ENCODE peak calls at places on chromosomes 12 and 14, in seven cellular contexts. S is HCT116, B is HepG2, F is upper lobe of left lung, H is transverse colon, N is GM12892, K is GM12878. W is an unnamed sample.

GRCh38 chr14:77120771-77121743 is 20.5 kb downstream of the ZDHHC22 start:
- DNase-seq in K (peak), H (peak), S (no peak), F (no peak), B (no peak), N (peak), W (no peak)

GRCh38 chr14:74579447-74580274 is 32.4 kb downstream of the LTBP2 start:
- DNase-seq in H (no peak), F (no peak), S (peak), N (no peak), K (no peak), B (peak), W (no peak)

GRCh38 chr14:31059152-31059924 is 33.2 kb upstream of the STRN3 start:
- DNase-seq in K (no peak), N (no peak), B (peak), S (no peak), H (peak), F (peak), W (no peak)

GRCh38 chr14:23861666-23862065 is 91.9 kb upstream of the DHRS4 start:
- DNase-seq in H (no peak), B (peak), N (no peak), K (no peak), F (peak), S (no peak), W (no peak)

GRCh38 chr12:64585085-64585484 is 25.2 kb upstream of the RASSF3 start:
- DNase-seq in H (no peak), S (no peak), F (peak), B (no peak), K (no peak), N (no peak), W (no peak)

GRCh38 chr12:111276189-111276588 is 92.7 kb downstream of the PHETA1 start:
- DNase-seq in B (no peak), H (no peak), F (no peak), S (no peak), K (no peak), N (no peak), W (no peak)

GRCh38 chr14:68305738-68306137 is 486.2 kb downstream of the RAD51B start:
- DNase-seq in N (no peak), F (no peak), B (no peak), S (no peak), H (no peak), K (peak), W (no peak)

GRCh38 chr12:83945871-83946270 is 966.7 kb downstream of the SLC6A15 start:
- DNase-seq in S (peak), K (no peak), F (no peak), B (peak), H (no peak), N (no peak), W (no peak)

GRCh38 chr14:91320266-91320665 is 75.8 kb upstream of the GPR68 start:
- DNase-seq in B (no peak), N (no peak), S (no peak), K (no peak), F (no peak), H (no peak), W (no peak)

GRCh38 chr12:64824500-64825142 is at the start of gene TBC1D30:
- DNase-seq in B (no peak), N (peak), S (no peak), F (no peak), H (no peak), K (no peak), W (peak)

GRCh38 chr12:131729254-131729955 is 18.5 kb downstream of the SFSWAP start:
- DNase-seq in F (no peak), K (no peak), S (no peak), H (no peak), N (no peak), B (no peak), W (no peak)

GRCh38 chr14:104424406-104425072 is 155.0 kb upstream of the C14orf180 start:
- DNase-seq in N (no peak), B (no peak), K (no peak), F (peak), S (no peak), H (no peak), W (no peak)

GRCh38 chr14:20751963-20752562 is 6.4 kb downstream of the EDDM3A start:
- DNase-seq in F (no peak), H (no peak), N (no peak), K (no peak), B (no peak), S (no peak), W (no peak)

GRCh38 chr12:123398177-123398916 is 14.4 kb downstream of the KMT5A start:
- DNase-seq in B (no peak), K (no peak), N (no peak), F (no peak), S (no peak), H (peak), W (no peak)
- TF ChIP-seq POLR2AphosphoS5 in B (no peak), K (no peak), N (no peak), F (no peak), S (no peak), H (peak), W (no peak)

DNA sequence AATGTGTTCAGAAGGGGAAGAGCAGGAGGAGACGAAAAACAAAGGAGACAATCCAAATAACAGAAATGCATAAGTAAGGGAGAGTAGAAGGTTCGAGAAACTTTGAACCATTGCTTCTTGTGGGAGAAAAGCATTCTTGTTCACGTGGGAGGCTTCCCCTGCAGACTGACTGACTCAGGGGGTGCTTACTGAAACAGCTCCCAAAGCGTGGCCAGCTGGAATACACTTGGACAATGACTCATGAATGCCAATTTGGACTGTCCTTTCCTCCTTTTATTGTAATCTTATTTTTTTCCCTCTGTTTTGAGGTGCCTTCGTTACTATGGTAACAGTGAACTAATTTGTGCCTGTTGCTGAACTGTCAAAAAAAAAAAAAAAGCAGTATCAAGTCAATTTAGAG is 74.0 kb downstream of the NEDD1 start:
- DNase-seq in H (no peak), N (no peak), K (no peak), B (no peak), F (no peak), S (no peak), W (no peak)
- TF ChIP-seq POLR2A in H (no peak), N (no peak), K (no peak), B (no peak), F (no peak), S (no peak), W (no peak)

GRCh38 chr12:106120578-106121105 is 18.1 kb downstream of the NUAK1 start:
- DNase-seq in H (peak), F (no peak), N (no peak), S (no peak), B (peak), K (no peak), W (no peak)
- TF ChIP-seq POLR2AphosphoS5 in H (no peak), F (no peak), N (no peak), S (no peak), B (no peak), K (no peak), W (no peak)

GRCh38 chr12:58443273-58443980 is 476.9 kb downstream of the LRIG3 start:
- DNase-seq in N (no peak), K (no peak), F (no peak), B (peak), H (peak), S (peak), W (no peak)
- TF ChIP-seq POLR2A in N (no peak), K (no peak), F (no peak), B (no peak), H (no peak), S (no peak), W (no peak)

DNA sequence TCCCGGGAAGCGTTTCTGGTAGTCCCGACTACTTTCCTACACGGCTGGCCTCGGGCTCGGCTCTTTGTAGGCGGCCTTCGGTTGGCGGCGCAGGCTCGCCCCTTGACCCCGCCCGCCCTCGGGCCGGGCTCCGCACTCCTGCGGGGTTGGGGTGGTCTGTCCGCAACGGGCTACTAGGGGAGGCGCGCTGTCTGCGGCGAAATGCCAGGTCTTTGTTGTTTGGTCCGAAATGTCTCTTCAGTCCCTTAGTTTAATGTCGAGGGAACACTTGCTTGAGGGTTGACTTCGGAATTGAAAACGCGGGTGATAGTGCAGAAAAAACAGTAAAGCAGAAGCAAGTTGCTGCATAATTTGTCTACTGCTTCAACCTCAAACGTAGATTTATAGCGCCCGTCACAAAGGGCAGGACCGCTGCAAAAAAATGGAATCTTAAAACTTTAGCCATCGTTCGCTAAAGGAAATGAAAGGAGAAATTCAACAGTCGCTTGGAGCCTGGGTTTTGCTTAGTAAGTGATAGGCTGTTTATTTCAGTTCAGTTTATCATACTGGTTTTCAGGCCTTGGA is 376 bp downstream of the JKAMP start:
- DNase-seq in K (peak), B (no peak), S (no peak), F (no peak), H (no peak), N (no peak), W (peak)
- TF ChIP-seq POLR2AphosphoS5 in K (no peak), B (no peak), S (no peak), F (no peak), H (no peak), N (no peak), W (no peak)

DNA sequence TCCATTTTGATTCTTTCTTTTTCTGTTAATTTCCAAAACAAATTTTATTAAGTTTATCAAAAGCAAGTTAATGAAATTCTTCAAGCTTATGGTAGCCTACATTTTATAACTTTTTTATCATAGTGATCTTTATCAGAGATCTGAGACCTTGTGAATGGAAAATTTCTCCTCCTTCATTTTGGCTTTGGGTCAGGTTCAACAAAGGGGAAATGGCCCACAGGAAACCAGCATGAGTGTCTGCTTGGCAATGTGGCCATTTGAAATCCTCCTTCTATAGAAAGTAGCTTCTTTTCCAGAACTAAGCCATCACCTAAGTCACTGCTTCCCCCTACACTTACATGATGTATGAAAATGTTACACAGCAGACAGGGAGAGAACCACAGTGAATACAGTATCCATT is 1.6 kb downstream of the RHOJ start:
- DNase-seq in N (no peak), F (no peak), K (no peak), S (no peak), H (no peak), B (no peak), W (no peak)
- TF ChIP-seq POLR2A in N (no peak), F (no peak), K (no peak), S (no peak), H (no peak), B (no peak), W (no peak)

GRCh38 chr12:8664228-8664963 is 1.8 kb upstream of the MFAP5 start:
- DNase-seq in S (no peak), H (peak), B (no peak), N (no peak), F (no peak), K (no peak), W (no peak)

GRCh38 chr12:8661016-8661415 is 1.6 kb downstream of the MFAP5 start:
- DNase-seq in H (no peak), K (no peak), F (no peak), S (no peak), B (no peak), N (no peak), W (no peak)

GRCh38 chr12:8665729-8666128 is 3.1 kb upstream of the MFAP5 start:
- DNase-seq in B (no peak), H (no peak), S (no peak), F (no peak), K (no peak), N (no peak), W (no peak)

GRCh38 chr12:8661751-8662150 is 875 bp downstream of the MFAP5 start:
- DNase-seq in B (no peak), K (no peak), S (no peak), F (no peak), H (no peak), N (no peak), W (no peak)

DNA sequence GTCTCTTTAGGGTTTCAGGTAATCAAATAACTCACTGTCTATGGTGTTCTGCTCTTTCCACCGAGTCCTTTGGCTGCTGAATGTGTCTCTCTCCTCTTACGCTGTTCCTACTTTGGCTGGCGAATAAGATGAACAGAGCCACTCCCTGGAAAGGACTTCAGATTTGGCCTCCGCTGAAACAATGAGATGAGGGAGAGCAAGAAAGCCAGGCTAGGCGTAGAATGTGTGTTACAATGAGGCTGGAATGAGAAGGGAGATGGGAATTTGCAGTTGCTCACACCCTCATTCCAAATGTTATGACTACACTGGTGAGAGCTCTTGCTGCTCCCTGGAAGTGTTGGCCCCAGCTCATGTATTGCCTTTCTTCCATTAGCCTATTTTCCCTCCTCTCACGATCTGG is at the start of gene MFAP5:
- DNase-seq in K (no peak), H (no peak), B (no peak), N (no peak), S (no peak), F (no peak), W (no peak)
- TF ChIP-seq POLR2AphosphoS5 in K (no peak), H (no peak), B (no peak), N (no peak), S (no peak), F (no peak), W (no peak)

W was measured in GM12891.